ENCODE peak calls at places on chromosomes 4 and X, in six cellular contexts. J is CD4-positive, alpha-beta T cell; T is fibroblast of pulmonary artery; D is left kidney; K is anterior cingulate cortex; E is Karpas-422. W is an unnamed sample.
A peak's percentile ranks its signal among the peaks of the same experiment; 100 is the strongest.

GRCh38 chrX:23752740-23753435 is 9.8 kb upstream of the ACOT9 start:
- DNase-seq in J (no peak), T (peak; percentile 43), D (no peak), K (no peak), E (no peak), W (no peak)

GRCh38 chr4:137998666-137999429 is 243.3 kb downstream of the SLC7A11 start:
- DNase-seq in J (no peak), T (peak; percentile 39), D (no peak), K (no peak), E (no peak), W (no peak)

GRCh38 chrX:16603822-16604221 is 46.1 kb upstream of the S100G start:
- DNase-seq in J (no peak), T (peak; percentile 0), D (no peak), K (no peak), E (no peak), W (no peak)

GRCh38 chr4:174686826-174687225 is 142.2 kb downstream of the GLRA3 start:
- DNase-seq in J (no peak), T (no peak), D (no peak), K (no peak), E (no peak), W (no peak)

GRCh38 chrX:17028381-17028780 is 81.9 kb downstream of the REPS2 start:
- DNase-seq in J (no peak), T (peak; percentile 46), D (no peak), K (no peak), E (no peak), W (no peak)

GRCh38 chr4:6520978-6521377 is 48.6 kb upstream of the PPP2R2C start:
- DNase-seq in J (no peak), T (no peak), D (no peak), K (no peak), E (no peak), W (no peak)

GRCh38 chrX:9848718-9849481 is 62.7 kb downstream of the SHROOM2 start:
- DNase-seq in J (no peak), T (no peak), D (peak; percentile 71), K (no peak), E (no peak), W (no peak)

GRCh38 chr4:185987976-185988627 is 80.9 kb upstream of the TLR3 start:
- DNase-seq in J (no peak), T (peak; percentile 76), D (no peak), K (no peak), E (no peak), W (no peak)

GRCh38 chr4:109294468-109295020 is 7.9 kb downstream of the COL25A1 start:
- DNase-seq in J (no peak), T (peak; percentile 9), D (no peak), K (no peak), E (no peak), W (no peak)

GRCh38 chrX:129637217-129638109 is 17.3 kb downstream of the APLN start:
- DNase-seq in J (peak; percentile 68), T (peak; percentile 76), D (peak; percentile 79), K (peak; percentile 8), E (peak; percentile 84), W (peak; percentile 60)

GRCh38 chrX:41796050-41796449 is 72.1 kb downstream of the GPR82 start:
- DNase-seq in J (no peak), T (no peak), D (no peak), K (no peak), E (no peak), W (no peak)

GRCh38 chrX:32448320-32448719 is 763.0 kb downstream of the DMD start:
- DNase-seq in J (no peak), T (no peak), D (no peak), K (no peak), E (peak; percentile 75), W (no peak)

GRCh38 chrX:117910216-117910615 is 206.4 kb downstream of the KLHL13 start:
- DNase-seq in J (no peak), T (no peak), D (no peak), K (no peak), E (no peak), W (no peak)

GRCh38 chr4:184475096-184475461 is 729 bp upstream of the IRF2 start:
- DNase-seq in J (peak; percentile 39), T (peak; percentile 54), D (no peak), K (no peak), E (peak; percentile 68), W (no peak)

GRCh38 chrX:149161438-149162088 is 343.5 kb downstream of the IDS start:
- DNase-seq in J (no peak), T (peak; percentile 16), D (no peak), K (no peak), E (peak; percentile 75), W (no peak)

GRCh38 chr4:122099896-122100295 is 52.2 kb upstream of the BLTP1 start:
- DNase-seq in J (no peak), T (peak; percentile 12), D (no peak), K (no peak), E (no peak), W (no peak)

GRCh38 chr4:136357556-136357955 is 1174.7 kb downstream of the PCDH18 start:
- DNase-seq in J (no peak), T (no peak), D (no peak), K (no peak), E (no peak), W (no peak)

GRCh38 chr4:6226506-6226905 is 26.2 kb upstream of the JAKMIP1 start:
- DNase-seq in J (no peak), T (no peak), D (no peak), K (no peak), E (no peak), W (no peak)

GRCh38 chrX:28189011-28189410 is 207.8 kb upstream of the DCAF8L1 start:
- DNase-seq in J (no peak), T (peak; percentile 80), D (no peak), K (no peak), E (no peak), W (no peak)

GRCh38 chrX:2677764-2678163 is 13.3 kb upstream of the CD99 start:
- DNase-seq in J (no peak), T (peak; percentile 98), D (no peak), K (no peak), E (no peak), W (peak; percentile 45)

GRCh38 chr4:43103048-43103447 is 210.5 kb downstream of the GRXCR1 start:
- DNase-seq in J (no peak), T (no peak), D (no peak), K (no peak), E (no peak), W (no peak)

GRCh38 chr4:166252487-166253402 is 379.7 kb downstream of the TLL1 start:
- DNase-seq in J (no peak), T (peak; percentile 61), D (peak; percentile 28), K (no peak), E (peak; percentile 71), W (no peak)

GRCh38 chrX:71103110-71103983 is 3.2 kb downstream of the CXorf65 start:
- DNase-seq in J (peak; percentile 51), T (no peak), D (peak; percentile 80), K (no peak), E (no peak), W (no peak)